ENCODE peak calls at places on chromosomes 2 and 18, in nine cellular contexts. W is HT-29; H is memory B cell; A is AG10803; P is Kasumi-1; G is stomach; Y is effector memory CD4-positive, alpha-beta T cell; I is Ammon's horn; J is SW480. Z is an unnamed sample.

GRCh38 chr2:227782804-227783203 is 30.8 kb upstream of the CCL20 start:
- DNase-seq in A (no peak), P (no peak), Y (no peak), H (no peak), I (no peak), W (no peak), G (no peak), J (no peak), Z (no peak)

GRCh38 chr2:233446121-233446520 is 91.8 kb downstream of the DGKD start:
- DNase-seq in Y (no peak), W (no peak), G (no peak), A (peak), J (no peak), P (no peak), I (no peak), H (no peak), Z (no peak)

GRCh38 chr18:60892855-60893254 is 440.4 kb upstream of the CDH20 start:
- DNase-seq in Y (no peak), A (peak), G (peak), J (peak), P (no peak), W (peak), I (no peak), H (no peak), Z (peak)

GRCh38 chr2:1981850-1982249 is 237.5 kb upstream of the PXDN start:
- DNase-seq in J (no peak), Y (no peak), G (no peak), W (no peak), H (no peak), P (no peak), I (no peak), A (no peak), Z (no peak)

GRCh38 chr2:197813093-197813787 is 8.8 kb downstream of the PLCL1 start:
- DNase-seq in G (no peak), J (peak), Y (no peak), I (no peak), H (no peak), P (peak), A (peak), W (peak), Z (peak)

GRCh38 chr2:112577756-112578155 is 6.7 kb upstream of the CHCHD5 start:
- DNase-seq in G (no peak), P (no peak), H (no peak), I (no peak), W (no peak), J (no peak), A (peak), Y (no peak), Z (peak)

GRCh38 chr2:201854221-201854801 is 48.0 kb downstream of the CDK15 start:
- DNase-seq in A (peak), I (no peak), P (no peak), W (no peak), H (no peak), G (no peak), J (peak), Y (no peak), Z (peak)

GRCh38 chr2:75994759-75995158 is 284.0 kb upstream of the GCFC2 start:
- DNase-seq in J (no peak), P (no peak), H (no peak), A (no peak), Y (no peak), G (no peak), W (no peak), I (no peak), Z (no peak)

GRCh38 chr2:36780231-36780808 is 83.8 kb downstream of the VIT start:
- DNase-seq in G (no peak), Y (no peak), I (peak), P (peak), H (peak), W (peak), A (peak), J (peak), Z (peak)

GRCh38 chr2:58512878-58513277 is 271.8 kb upstream of the FANCL start:
- DNase-seq in G (no peak), W (no peak), J (no peak), I (no peak), H (no peak), A (no peak), Y (no peak), P (no peak), Z (no peak)

GRCh38 chr18:54149078-54149697 is 75.3 kb downstream of the MBD2 start:
- DNase-seq in H (no peak), A (peak), G (no peak), Y (no peak), W (peak), J (peak), I (peak), P (no peak), Z (peak)

GRCh38 chr2:148658807-148659722 is 14.5 kb downstream of the EPC2 start:
- DNase-seq in A (peak), J (peak), W (peak), H (no peak), P (no peak), G (no peak), Y (no peak), I (no peak), Z (peak)

GRCh38 chr2:37052600-37053332 is 31.4 kb downstream of the HEATR5B start:
- DNase-seq in G (no peak), Y (no peak), P (no peak), J (no peak), W (no peak), H (no peak), A (no peak), I (no peak), Z (no peak)

GRCh38 chr18:58991127-58991798 is 126.6 kb downstream of the ZNF532 start:
- DNase-seq in H (no peak), P (no peak), W (no peak), Y (no peak), G (no peak), A (no peak), I (no peak), J (peak), Z (peak)

GRCh38 chr18:42113529-42114191 is 158.6 kb downstream of the PIK3C3 start:
- DNase-seq in P (peak), W (no peak), I (no peak), H (no peak), Y (no peak), A (peak), J (peak), G (no peak), Z (peak)

GRCh38 chr2:75523313-75524275 is 37.1 kb downstream of the EVA1A start:
- DNase-seq in Y (no peak), A (peak), J (peak), I (no peak), H (no peak), P (no peak), W (peak), G (no peak), Z (peak)

GRCh38 chr18:2857491-2858063 is 10.8 kb downstream of the EMILIN2 start:
- DNase-seq in J (no peak), I (peak), W (no peak), A (peak), Y (no peak), H (no peak), P (no peak), G (peak), Z (peak)

GRCh38 chr2:15666776-15667578 is 75.3 kb downstream of the DDX1 start:
- DNase-seq in G (no peak), A (no peak), P (no peak), I (no peak), J (no peak), H (no peak), Y (no peak), W (no peak), Z (no peak)

GRCh38 chr18:10739152-10739551 is 213.3 kb downstream of the NAPG start:
- DNase-seq in I (no peak), G (no peak), A (peak), Y (no peak), H (no peak), J (peak), W (no peak), P (no peak), Z (peak)

GRCh38 chr18:3453540-3454364 is 3.8 kb downstream of the TGIF1 start:
- DNase-seq in Y (no peak), I (peak), W (peak), P (peak), A (peak), H (no peak), J (peak), G (peak), Z (peak)

GRCh38 chr2:239293450-239294430 is 107.1 kb downstream of the HDAC4 start:
- DNase-seq in J (no peak), P (no peak), A (no peak), H (peak), I (no peak), Y (peak), W (no peak), G (no peak), Z (no peak)

GRCh38 chr2:196830701-196831100 is 21.5 kb upstream of the C2orf66 start:
- DNase-seq in H (no peak), A (no peak), J (no peak), P (no peak), I (no peak), G (no peak), W (no peak), Y (no peak), Z (no peak)

GRCh38 chr2:134401081-134401497 is 147.2 kb downstream of the MGAT5 start:
- DNase-seq in Y (no peak), J (no peak), W (no peak), P (no peak), A (peak), I (no peak), G (no peak), H (no peak), Z (no peak)

GRCh38 chr2:58930541-58930940 is 689.4 kb upstream of the FANCL start:
- DNase-seq in H (no peak), Y (no peak), P (no peak), A (no peak), G (no peak), J (no peak), W (no peak), I (no peak), Z (peak)

GRCh38 chr2:237432484-237433092 is 18.6 kb upstream of the COL6A3 start:
- DNase-seq in Y (peak), W (peak), J (peak), A (peak), H (no peak), I (no peak), P (no peak), G (no peak), Z (peak)

GRCh38 chr2:225534697-225535096 is 135.2 kb downstream of the NYAP2 start:
- DNase-seq in I (no peak), P (no peak), A (no peak), Y (no peak), W (no peak), H (no peak), G (no peak), J (no peak), Z (no peak)

GRCh38 chr2:234990300-234990699 is 38.5 kb downstream of the SH3BP4 start:
- DNase-seq in H (no peak), A (no peak), G (no peak), W (no peak), I (no peak), P (no peak), Y (no peak), J (no peak), Z (no peak)

GRCh38 chr2:127012868-127013267 is 94.1 kb downstream of the BIN1 start:
- DNase-seq in I (no peak), G (no peak), H (no peak), P (no peak), W (no peak), Y (no peak), J (no peak), A (peak), Z (no peak)

GRCh38 chr2:191933307-191934105 is 86.6 kb upstream of the CAVIN2 start:
- DNase-seq in J (no peak), A (no peak), H (no peak), P (no peak), Y (no peak), W (no peak), I (no peak), G (no peak), Z (peak)

GRCh38 chr2:36834203-36834602 is 132.1 kb downstream of the STRN start:
- DNase-seq in P (no peak), J (no peak), Y (no peak), G (no peak), H (no peak), W (no peak), I (no peak), A (no peak), Z (no peak)

GRCh38 chr2:150689600-150689999 is 202.1 kb upstream of the RND3 start:
- DNase-seq in H (no peak), P (no peak), G (no peak), Y (no peak), W (no peak), J (no peak), I (no peak), A (peak), Z (no peak)

GRCh38 chr2:39631715-39632114 is 34.0 kb upstream of the TMEM178A start:
- DNase-seq in I (peak), W (no peak), J (no peak), A (peak), G (no peak), H (no peak), Y (no peak), P (peak), Z (peak)

GRCh38 chr2:100052645-100053044 is 89.7 kb downstream of the AFF3 start:
- DNase-seq in A (no peak), H (no peak), J (no peak), P (no peak), I (no peak), G (peak), W (no peak), Y (no peak), Z (no peak)

GRCh38 chr2:240925576-240926515 is 19.7 kb downstream of the CROCC2 start:
- DNase-seq in J (no peak), W (no peak), G (peak), A (no peak), Y (no peak), H (no peak), P (no peak), I (no peak), Z (no peak)

GRCh38 chr2:112713585-112713925 is 7.3 kb upstream of the NT5DC4 start:
- DNase-seq in G (no peak), A (no peak), P (no peak), I (no peak), W (no peak), Y (no peak), H (no peak), J (no peak), Z (no peak)

GRCh38 chr2:222448806-222449205 is 24.5 kb downstream of the SGPP2 start:
- DNase-seq in P (no peak), Y (no peak), A (peak), I (peak), G (no peak), H (no peak), W (no peak), J (no peak), Z (peak)

GRCh38 chr2:51151490-51152140 is 119.7 kb upstream of the NRXN1 start:
- DNase-seq in I (no peak), W (no peak), Y (no peak), A (no peak), J (no peak), G (no peak), H (no peak), P (no peak), Z (no peak)

Z was measured in astrocyte.